ENCODE peak calls at places on chromosome 6, in five cellular contexts. Y is sigmoid colon, X is stomach, S is K562, I is Panc1. B is an unnamed sample.

GRCh38 chr6:105851181-105851580 is 235.0 kb upstream of the PRDM1 start:
- DNase-seq in Y (no peak), X (no peak), S (no peak), I (no peak), B (no peak)

GRCh38 chr6:46327769-46328168 is 157.0 kb upstream of the ENPP5 start:
- DNase-seq in Y (no peak), X (no peak), S (no peak), I (no peak), B (no peak)

GRCh38 chr6:5731435-5731834 is 275.3 kb downstream of the NRN1 start:
- DNase-seq in Y (no peak), X (no peak), S (no peak), I (no peak), B (no peak)

GRCh38 chr6:37435373-37435772 is 2.4 kb downstream of the CMTR1 start:
- DNase-seq in Y (no peak), X (no peak), S (no peak), I (no peak), B (no peak)

GRCh38 chr6:40848038-40848437 is 191.0 kb downstream of the UNC5CL start:
- DNase-seq in Y (no peak), X (no peak), S (no peak), I (no peak), B (no peak)

GRCh38 chr6:29834564-29835436 is 7.2 kb downstream of the HLA-G start:
- DNase-seq in Y (no peak), X (peak; percentile 38), S (peak; percentile 41), I (no peak), B (no peak)

GRCh38 chr6:15062311-15063252 is 183.3 kb upstream of the JARID2 start:
- DNase-seq in Y (no peak), X (no peak), S (peak; percentile 48), I (no peak), B (no peak)

GRCh38 chr6:159758031-159759001 is 3.5 kb upstream of the ACAT2 start:
- DNase-seq in Y (no peak), X (no peak), S (no peak), I (no peak), B (no peak)

GRCh38 chr6:44672086-44672485 is 284.6 kb downstream of the CDC5L start:
- DNase-seq in Y (no peak), X (no peak), S (no peak), I (no peak), B (peak; percentile 1)

GRCh38 chr6:149567194-149567586 is 1.0 kb downstream of the GINM1 start:
- DNase-seq in Y (no peak), X (no peak), S (no peak), I (no peak), B (no peak)

GRCh38 chr6:131636880-131637792 is at the start of gene ENPP3:
- DNase-seq in Y (no peak), X (no peak), S (peak; percentile 27), I (no peak), B (no peak)

GRCh38 chr6:34531580-34532201 is 24.4 kb downstream of the SPDEF start:
- DNase-seq in Y (peak; percentile 78), X (no peak), S (peak; percentile 58), I (no peak), B (no peak)

GRCh38 chr6:111237757-111238260 is 150.5 kb downstream of the SLC16A10 start:
- DNase-seq in Y (no peak), X (no peak), S (no peak), I (no peak), B (no peak)

GRCh38 chr6:18264338-18265098 is at the start of gene DEK:
- DNase-seq in Y (peak; percentile 94), X (peak; percentile 86), S (peak; percentile 96), I (no peak), B (peak; percentile 85)

GRCh38 chr6:24340998-24341934 is 16.6 kb downstream of the DCDC2 start:
- DNase-seq in Y (no peak), X (no peak), S (no peak), I (no peak), B (peak; percentile 21)

GRCh38 chr6:52407467-52407866 is 12.7 kb upstream of the EFHC1 start:
- DNase-seq in Y (no peak), X (no peak), S (peak; percentile 31), I (no peak), B (no peak)

GRCh38 chr6:40948598-40948997 is 90.4 kb downstream of the UNC5CL start:
- DNase-seq in Y (no peak), X (no peak), S (no peak), I (no peak), B (no peak)

GRCh38 chr6:26556263-26557070 is 18.3 kb downstream of the HMGN4 start:
- DNase-seq in Y (no peak), X (no peak), S (peak; percentile 75), I (peak; percentile 98), B (no peak)

GRCh38 chr6:127585123-127585522 is 8.1 kb downstream of the C6orf58 start:
- DNase-seq in Y (no peak), X (no peak), S (no peak), I (no peak), B (no peak)

GRCh38 chr6:90284745-90285481 is 11.7 kb downstream of the BACH2 start:
- DNase-seq in Y (no peak), X (no peak), S (no peak), I (no peak), B (no peak)

GRCh38 chr6:105711216-105711615 is 308.3 kb upstream of the PREP start:
- DNase-seq in Y (no peak), X (no peak), S (no peak), I (no peak), B (no peak)

GRCh38 chr6:113632220-113632864 is 224.8 kb upstream of the MARCKS start:
- DNase-seq in Y (no peak), X (peak; percentile 45), S (no peak), I (peak; percentile 91), B (peak; percentile 86)

GRCh38 chr6:111759836-111760785 is 113.1 kb downstream of the FYN start:
- DNase-seq in Y (peak; percentile 76), X (no peak), S (no peak), I (no peak), B (no peak)

GRCh38 chr6:35973670-35974222 is 50.7 kb downstream of the SLC26A8 start:
- DNase-seq in Y (no peak), X (peak; percentile 31), S (peak; percentile 63), I (no peak), B (no peak)

GRCh38 chr6:76351275-76351674 is 278.8 kb upstream of the IMPG1 start:
- DNase-seq in Y (no peak), X (no peak), S (no peak), I (no peak), B (no peak)

GRCh38 chr6:8114956-8115355 is 12.6 kb upstream of the EEF1E1 start:
- DNase-seq in Y (no peak), X (no peak), S (no peak), I (no peak), B (no peak)
- TF ChIP-seq POLR2AphosphoS5 in Y (no peak), X (no peak), S (no peak), I (no peak), B (no peak)

GRCh38 chr6:100022847-100023246 is 28.8 kb upstream of the MCHR2 start:
- DNase-seq in Y (no peak), X (no peak), S (no peak), I (no peak), B (no peak)

GRCh38 chr6:100023798-100024197 is 29.8 kb upstream of the MCHR2 start:
- DNase-seq in Y (no peak), X (no peak), S (no peak), I (no peak), B (no peak)
- H3K4me3 ChIP-seq in Y (no peak overlapping the region), X (no peak overlapping the region), S (no peak overlapping the region), I (no peak overlapping the region), B (no peak overlapping the region)

DNA sequence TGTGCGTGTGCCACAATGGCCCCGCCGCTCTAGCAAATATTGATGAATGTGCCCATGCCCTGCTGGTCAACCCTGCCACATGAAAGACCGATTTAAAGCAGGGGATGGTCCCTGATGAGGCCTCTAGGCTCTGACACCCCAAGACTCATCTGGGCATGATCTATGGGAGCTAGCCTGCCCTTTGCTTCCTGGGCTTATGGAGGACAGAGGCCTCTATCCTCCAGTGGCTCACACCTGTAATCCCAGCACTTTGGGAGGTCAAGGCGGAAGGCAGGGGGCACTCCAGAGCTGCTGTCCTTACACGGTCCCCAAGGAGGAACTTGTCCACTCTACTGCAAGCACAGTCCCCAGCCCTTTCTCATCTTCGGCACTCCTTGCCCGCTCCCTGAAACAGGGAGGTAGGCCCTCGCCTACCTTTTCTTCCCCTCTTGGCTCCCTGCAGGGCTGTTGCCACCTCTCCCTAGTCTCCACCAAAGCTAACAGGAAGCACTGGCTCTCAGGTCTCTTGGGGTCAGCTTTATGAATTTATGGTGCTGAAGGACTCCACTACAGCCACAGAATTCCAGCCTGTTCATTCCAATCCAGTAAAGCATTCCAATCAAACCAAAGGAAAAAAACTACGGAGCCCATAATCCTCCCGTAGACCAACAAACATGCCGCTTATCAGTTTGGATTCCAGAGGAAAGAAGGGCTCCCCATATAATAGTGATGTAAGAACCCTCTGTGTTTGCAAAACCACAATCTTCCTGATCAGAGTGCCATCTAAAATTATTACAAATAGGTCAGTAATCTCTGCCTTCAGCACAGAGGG is 48.7 kb upstream of the FOXQ1 start:
- DNase-seq in Y (no peak), X (no peak), S (no peak), I (no peak), B (no peak)
- TF ChIP-seq POLR2AphosphoS5 in Y (no peak), X (no peak), S (no peak), I (no peak), B (no peak)

DNA sequence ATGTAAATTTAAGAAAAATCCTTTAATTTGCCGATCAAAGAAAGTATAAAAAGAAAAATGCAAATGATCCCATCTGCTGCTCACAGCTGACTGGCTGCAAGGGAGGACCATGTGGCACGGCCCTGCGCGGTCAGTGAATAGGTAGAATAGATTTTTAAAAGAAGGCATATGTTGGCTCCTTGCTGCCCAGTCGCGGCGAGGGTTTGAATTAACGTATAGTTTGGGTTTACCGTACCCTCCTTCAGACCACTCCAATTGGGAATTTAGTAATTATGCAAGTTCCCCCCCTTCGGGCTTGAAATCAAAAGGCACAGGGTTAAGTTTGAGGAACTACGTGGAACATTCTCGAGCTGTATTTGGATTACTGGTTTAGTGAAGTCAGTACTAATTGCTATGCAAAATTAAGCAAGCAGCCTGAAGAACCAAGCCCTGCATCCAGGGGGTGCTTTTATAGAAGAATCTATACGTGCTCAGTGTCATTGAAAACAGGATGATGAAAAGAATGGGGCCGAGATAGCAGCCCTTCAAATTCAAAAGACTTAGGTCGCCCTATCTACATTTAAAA is 1.1 kb upstream of the BEND3 start:
- DNase-seq in Y (peak; percentile 44), X (peak; percentile 57), S (no peak), I (no peak), B (peak; percentile 55)
- H3K4me3 ChIP-seq in Y (peak overlapping the region; percentile 74), X (peak overlapping the region; percentile 77), S (peak overlapping the region; percentile 58), I (peak overlapping the region; percentile 77), B (peak overlapping the region; percentile 58)

B was measured in prostate gland.